ENCODE peak calls at places on chromosome 3, in eight cellular contexts. N is memory B cell; V is endodermal cell; R is NCI-H1694 treated with DMSO at 0.1 percent for 48 hours; B is progenitor cell of endocrine pancreas; K is brain pericyte; D is activated T-helper 1 cell treated with anti-CD3 and anti-CD28 coated beads, Interleukin-2, amount 50 U/mL, for 16 hours; H is pons. C is an unnamed sample.

GRCh38 chr3:109731639-109732473 is 394.5 kb upstream of the DPPA4 start:
- DNase-seq in H (peak; percentile 58), R (peak; percentile 31), V (peak; percentile 78), N (no peak), B (peak; percentile 20), D (peak; percentile 19), K (peak; percentile 26), C (peak; percentile 2)

GRCh38 chr3:7382293-7383033 is 521.5 kb downstream of the GRM7 start:
- DNase-seq in N (no peak), K (no peak), B (no peak), D (no peak), H (no peak), V (no peak), R (no peak), C (no peak)

GRCh38 chr3:184417619-184418327 is 37.9 kb downstream of the CHRD start:
- DNase-seq in R (peak; percentile 55), D (peak; percentile 40), V (peak; percentile 89), H (peak; percentile 53), B (peak; percentile 52), K (peak; percentile 7), N (peak; percentile 73), C (peak; percentile 75)

GRCh38 chr3:7025581-7026300 is 164.8 kb downstream of the GRM7 start:
- DNase-seq in R (no peak), K (no peak), D (no peak), B (no peak), V (no peak), H (no peak), N (no peak), C (no peak)

GRCh38 chr3:13712682-13713180 is 163.8 kb downstream of the FBLN2 start:
- DNase-seq in K (no peak), D (no peak), V (peak; percentile 7), N (no peak), B (peak; percentile 3), R (no peak), H (no peak), C (no peak)

GRCh38 chr3:85846940-85847339 is 888.2 kb downstream of the CADM2 start:
- DNase-seq in K (no peak), D (no peak), N (no peak), R (no peak), V (no peak), H (no peak), B (no peak), C (no peak)

GRCh38 chr3:7713724-7714123 is 787.9 kb upstream of the LMCD1 start:
- DNase-seq in N (no peak), R (no peak), H (no peak), D (no peak), K (no peak), V (no peak), B (no peak), C (no peak)

GRCh38 chr3:159059395-159059794 is 257.5 kb downstream of the MFSD1 start:
- DNase-seq in K (no peak), N (no peak), R (no peak), V (no peak), H (no peak), B (no peak), D (no peak), C (no peak)

GRCh38 chr3:71305246-71306206 is 278.0 kb downstream of the FOXP1 start:
- DNase-seq in D (no peak), N (no peak), K (no peak), V (peak; percentile 92), H (peak; percentile 91), B (peak; percentile 14), R (no peak), C (peak; percentile 25)

GRCh38 chr3:52809821-52810377 is 15.3 kb downstream of the ITIH3 start:
- DNase-seq in K (no peak), N (no peak), V (no peak), R (no peak), B (no peak), H (no peak), D (no peak), C (no peak)

GRCh38 chr3:23480324-23480704 is 277.2 kb downstream of the UBE2E2 start:
- DNase-seq in H (peak; percentile 90), D (no peak), R (no peak), V (no peak), K (no peak), N (no peak), B (no peak), C (no peak)